ENCODE peak calls at places on chromosome 13, in nine cellular contexts. U is AG09319, Z is retinal pigment epithelial cell, Q is cardiac fibroblast, K is Calu3, B is body of pancreas, G is choroid plexus epithelial cell, Y is uterus, W is natural killer cell. C is an unnamed sample.
A peak's percentile ranks its signal among the peaks of the same experiment; 100 is the strongest.

GRCh38 chr13:40502236-40502635 is 164.2 kb downstream of the FOXO1 start:
- DNase-seq in B (no peak), W (no peak), Y (no peak), Q (peak; percentile 21), K (no peak), U (no peak), Z (no peak), G (no peak), C (no peak)

GRCh38 chr13:78193853-78194252 is 275.2 kb upstream of the EDNRB start:
- DNase-seq in K (no peak), Y (no peak), Q (no peak), W (no peak), U (no peak), Z (peak; percentile 62), B (no peak), G (no peak), C (no peak)

GRCh38 chr13:78022164-78022877 is 103.7 kb upstream of the EDNRB start:
- DNase-seq in G (peak; percentile 77), B (no peak), W (peak; percentile 39), K (no peak), Y (no peak), Z (peak; percentile 23), Q (peak; percentile 86), U (no peak), C (peak; percentile 70)

GRCh38 chr13:112990783-112991182 is 21.8 kb downstream of the MCF2L start:
- DNase-seq in K (peak; percentile 8), Z (no peak), B (peak; percentile 78), Y (no peak), G (no peak), W (no peak), Q (no peak), U (no peak), C (no peak)

GRCh38 chr13:43698743-43699142 is 88.0 kb downstream of the ENOX1 start:
- DNase-seq in G (peak; percentile 68), B (no peak), K (no peak), Y (no peak), W (no peak), Z (no peak), U (no peak), Q (peak; percentile 63), C (peak; percentile 36)

GRCh38 chr13:107867701-107868661 is 347.4 kb downstream of the LIG4 start:
- DNase-seq in G (peak; percentile 71), W (no peak), Z (no peak), Y (no peak), K (peak; percentile 24), U (no peak), Q (peak; percentile 29), B (peak; percentile 22), C (peak; percentile 36)

GRCh38 chr13:107203146-107203847 is 635.4 kb upstream of the ARGLU1 start:
- DNase-seq in Q (peak; percentile 11), U (no peak), Y (no peak), K (peak; percentile 1), Z (no peak), B (no peak), W (no peak), G (peak; percentile 39), C (peak; percentile 15)

GRCh38 chr13:40682449-40683240 is 16.2 kb upstream of the FOXO1 start:
- DNase-seq in Y (no peak), W (no peak), B (no peak), Q (peak; percentile 52), K (no peak), G (peak; percentile 56), U (no peak), Z (no peak), C (no peak)

GRCh38 chr13:97539651-97540230 is 105.8 kb downstream of the RAP2A start:
- DNase-seq in G (peak; percentile 62), Z (peak; percentile 43), K (no peak), B (no peak), W (no peak), Y (no peak), U (no peak), Q (peak; percentile 41), C (no peak)

GRCh38 chr13:80359459-80360297 is 18.8 kb upstream of the SPRY2 start:
- DNase-seq in K (no peak), W (no peak), Z (no peak), B (no peak), Y (no peak), U (no peak), Q (peak; percentile 33), G (peak; percentile 19), C (no peak)

GRCh38 chr13:43473437-43473836 is 313.3 kb downstream of the ENOX1 start:
- DNase-seq in K (no peak), Q (peak; percentile 14), B (no peak), W (no peak), U (no peak), G (no peak), Y (no peak), Z (no peak), C (no peak)

GRCh38 chr13:99660101-99660500 is 158.8 kb downstream of the TM9SF2 start:
- DNase-seq in Y (no peak), B (no peak), W (no peak), K (no peak), U (no peak), G (no peak), Q (no peak), Z (no peak), C (no peak)

GRCh38 chr13:96730676-96731075 is 263.6 kb downstream of the OXGR1 start:
- DNase-seq in Q (peak; percentile 64), W (no peak), G (no peak), U (no peak), Y (no peak), Z (no peak), B (no peak), K (no peak), C (peak; percentile 25)

GRCh38 chr13:105341758-105342157 is 1193.7 kb downstream of the EFNB2 start:
- DNase-seq in Z (no peak), K (no peak), U (no peak), B (no peak), G (no peak), Y (no peak), Q (no peak), W (no peak), C (no peak)

GRCh38 chr13:46675016-46675415 is 121.9 kb downstream of the ESD start:
- DNase-seq in U (no peak), Z (no peak), K (no peak), G (no peak), Q (no peak), B (no peak), W (no peak), Y (no peak), C (no peak)

GRCh38 chr13:20997301-20998061 is 63.9 kb downstream of the LATS2 start:
- DNase-seq in K (no peak), Y (no peak), B (no peak), G (peak; percentile 91), U (peak; percentile 89), Q (peak; percentile 96), W (no peak), Z (peak; percentile 92), C (peak; percentile 83)

GRCh38 chr13:76882431-76882830 is 3.8 kb downstream of the KCTD12 start:
- DNase-seq in G (peak; percentile 82), K (no peak), Q (peak; percentile 77), Y (no peak), U (no peak), B (no peak), W (no peak), Z (no peak), C (peak; percentile 28)

GRCh38 chr13:73336789-73337188 is 278.0 kb downstream of the KLF5 start:
- DNase-seq in Q (no peak), B (no peak), U (no peak), Y (no peak), W (no peak), Z (no peak), K (peak; percentile 25), G (no peak), C (no peak)

DNA sequence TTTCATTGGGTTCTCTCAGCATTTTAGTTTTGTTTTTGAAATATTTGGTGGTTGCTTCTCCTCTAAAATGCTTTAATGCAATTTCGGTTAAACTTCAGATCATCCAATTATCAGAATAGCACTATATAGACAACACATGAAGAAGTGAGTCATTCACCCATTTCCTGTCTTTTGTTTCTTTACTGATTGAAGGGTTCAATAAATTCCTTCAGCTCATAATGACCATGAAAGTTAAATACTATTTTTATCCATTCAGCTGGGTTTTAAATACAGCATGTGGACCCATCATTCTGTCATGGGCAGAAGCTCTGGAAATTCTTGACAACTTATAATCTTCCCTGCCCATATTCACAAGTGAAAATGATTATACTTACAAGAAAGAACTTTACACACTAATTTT is 187.2 kb downstream of the ITGBL1 start:
- DNase-seq in Z (no peak), B (no peak), Q (no peak), W (no peak), K (no peak), Y (no peak), G (no peak), U (no peak), C (no peak)
- TF ChIP-seq CTCF in Z (no peak), B (no peak), Q (no peak), W (no peak), K (no peak), Y (no peak), G (no peak), U (no peak), C (no peak)

DNA sequence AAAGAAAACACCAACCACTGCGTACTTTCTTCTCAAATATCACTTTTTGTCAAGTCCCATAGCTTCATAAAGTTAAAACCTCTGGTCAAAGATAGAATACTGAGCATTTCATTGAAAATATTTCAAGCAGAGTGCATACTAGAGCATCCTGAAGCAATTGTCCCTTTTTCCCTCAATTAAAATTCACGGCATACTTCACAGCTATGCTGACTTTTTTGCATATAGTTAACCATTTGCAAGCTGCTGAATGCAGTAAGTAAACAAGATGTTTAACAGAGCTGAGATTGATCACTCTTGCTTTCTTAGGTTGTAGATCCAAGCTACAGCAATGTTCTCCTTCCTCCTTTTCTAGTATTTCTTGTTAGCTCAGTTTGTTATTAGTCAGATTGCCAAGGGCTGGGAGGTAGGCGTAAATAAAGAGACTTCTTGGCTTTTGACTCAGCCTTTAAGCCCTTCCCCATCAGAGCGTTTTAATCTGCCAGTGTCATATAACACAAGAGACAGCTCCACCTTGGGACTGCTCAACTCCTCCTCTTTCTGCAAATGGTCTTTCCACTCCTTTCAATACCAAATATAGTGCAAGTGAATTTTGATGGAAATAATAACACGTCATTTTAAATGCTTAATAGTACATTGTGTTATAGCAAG is at the start of gene SLITRK6:
- DNase-seq in W (no peak), Z (peak; percentile 66), Y (no peak), G (peak; percentile 85), U (peak; percentile 5), K (peak; percentile 10), Q (peak; percentile 11), B (no peak), C (peak; percentile 79)
- TF ChIP-seq CTCF in W (no peak), Z (peak; percentile 36), Y (no peak), G (peak; percentile 48), U (peak; percentile 22), K (no peak), Q (no peak), B (no peak), C (peak; percentile 39)

GRCh38 chr13:27878274-27878673 is 41.5 kb upstream of the PDX1 start:
- DNase-seq in K (no peak), Q (no peak), W (no peak), U (no peak), Z (no peak), Y (no peak), B (no peak), G (no peak), C (no peak)
- TF ChIP-seq CTCF in K (no peak), Q (no peak), W (no peak), U (no peak), Z (no peak), Y (no peak), B (no peak), G (no peak), C (no peak)

DNA sequence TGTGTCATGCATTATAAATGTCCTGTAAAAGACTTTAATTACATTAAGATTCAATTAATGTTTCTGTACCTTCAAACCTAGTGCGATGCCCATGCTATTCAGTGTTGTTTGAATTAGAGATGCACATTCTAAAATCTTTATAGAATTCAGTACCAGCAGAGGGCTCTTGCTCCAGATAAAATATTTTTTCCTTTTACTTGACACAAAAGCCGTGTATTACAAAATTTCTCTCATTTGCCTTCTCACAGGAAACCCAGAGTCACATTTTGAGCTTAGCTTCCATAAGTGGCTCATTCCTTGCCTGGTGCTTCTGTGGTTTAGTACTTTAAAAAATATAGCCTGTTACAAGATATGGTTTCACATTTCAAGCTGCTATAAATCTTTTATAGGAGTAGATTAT is 101.2 kb downstream of the RNF17 start:
- DNase-seq in Z (no peak), Q (peak; percentile 40), G (peak; percentile 42), B (no peak), W (no peak), U (no peak), Y (no peak), K (no peak), C (no peak)
- TF ChIP-seq CTCF in Z (peak; percentile 26), Q (peak; percentile 10), G (peak; percentile 43), B (peak; percentile 5), W (no peak), U (peak; percentile 29), Y (no peak), K (no peak), C (peak; percentile 9)